ENCODE peak calls at places on chromosomes 7 and 10, in four cellular contexts. One of them, this sample, is unnamed.

GRCh38 chr7:103075337-103075918 is 488 bp downstream of the ARMC10 start:
- DNase-seq in IMR-90: peak
- DNase-seq in heart left ventricle: peak
- DNase-seq in body of pancreas: peak
- DNase-seq in this sample: peak

GRCh38 chr10:73060738-73061635 is 35.7 kb downstream of the P4HA1 start:
- DNase-seq in IMR-90: peak
- DNase-seq in heart left ventricle: no peak
- DNase-seq in body of pancreas: no peak
- DNase-seq in this sample: no peak

GRCh38 chr7:107836237-107837144 is 33.5 kb upstream of the SLC26A3 start:
- DNase-seq in IMR-90: no peak
- DNase-seq in heart left ventricle: no peak
- DNase-seq in body of pancreas: peak
- DNase-seq in this sample: no peak

GRCh38 chr10:12350167-12350872 is 973 bp downstream of the CAMK1D start:
- DNase-seq in IMR-90: peak
- DNase-seq in heart left ventricle: peak
- DNase-seq in body of pancreas: peak
- DNase-seq in this sample: no peak

GRCh38 chr7:156238366-156239133 is 402.0 kb upstream of the RNF32 start:
- DNase-seq in IMR-90: no peak
- DNase-seq in heart left ventricle: no peak
- DNase-seq in body of pancreas: no peak
- DNase-seq in this sample: no peak

GRCh38 chr10:72340510-72340895 is 14.2 kb downstream of the DNAJB12 start:
- DNase-seq in IMR-90: no peak
- DNase-seq in heart left ventricle: no peak
- DNase-seq in body of pancreas: peak
- DNase-seq in this sample: peak

GRCh38 chr7:107579546-107579880 is 533 bp upstream of the BCAP29 start:
- DNase-seq in IMR-90: peak
- DNase-seq in heart left ventricle: no peak
- DNase-seq in body of pancreas: no peak
- DNase-seq in this sample: no peak

GRCh38 chr10:130026670-130027456 is 62.8 kb upstream of the EBF3 start:
- DNase-seq in IMR-90: no peak
- DNase-seq in heart left ventricle: no peak
- DNase-seq in body of pancreas: no peak
- DNase-seq in this sample: no peak

GRCh38 chr7:101121996-101122932 is 4.6 kb upstream of the SERPINE1 start:
- DNase-seq in IMR-90: peak
- DNase-seq in heart left ventricle: peak
- DNase-seq in body of pancreas: peak
- DNase-seq in this sample: peak

GRCh38 chr7:114086906-114087651 is 168.3 kb upstream of the PPP1R3A start:
- DNase-seq in IMR-90: peak
- DNase-seq in heart left ventricle: no peak
- DNase-seq in body of pancreas: peak
- DNase-seq in this sample: peak

GRCh38 chr10:10826125-10826524 is 191.5 kb upstream of the CELF2 start:
- DNase-seq in IMR-90: peak
- DNase-seq in heart left ventricle: no peak
- DNase-seq in body of pancreas: no peak
- DNase-seq in this sample: no peak

GRCh38 chr10:80196950-80197315 is 8.4 kb downstream of the ANXA11 start:
- DNase-seq in IMR-90: no peak
- DNase-seq in heart left ventricle: no peak
- DNase-seq in body of pancreas: no peak
- DNase-seq in this sample: no peak

GRCh38 chr10:5683065-5683464 is 1.6 kb upstream of the TASOR2 start:
- DNase-seq in IMR-90: no peak
- DNase-seq in heart left ventricle: no peak
- DNase-seq in body of pancreas: no peak
- DNase-seq in this sample: no peak

GRCh38 chr10:70981936-70982335 is 93.6 kb upstream of the PCBD1 start:
- DNase-seq in IMR-90: no peak
- DNase-seq in heart left ventricle: no peak
- DNase-seq in body of pancreas: no peak
- DNase-seq in this sample: no peak

GRCh38 chr10:70984986-70985719 is 96.8 kb upstream of the PCBD1 start:
- DNase-seq in IMR-90: no peak
- DNase-seq in heart left ventricle: no peak
- DNase-seq in body of pancreas: no peak
- DNase-seq in this sample: no peak

GRCh38 chr10:70980687-70981086 is 92.3 kb upstream of the PCBD1 start:
- DNase-seq in IMR-90: no peak
- DNase-seq in heart left ventricle: no peak
- DNase-seq in body of pancreas: no peak
- DNase-seq in this sample: no peak

GRCh38 chr10:70981171-70981836 is 92.9 kb upstream of the PCBD1 start:
- DNase-seq in IMR-90: no peak
- DNase-seq in heart left ventricle: no peak
- DNase-seq in body of pancreas: no peak
- DNase-seq in this sample: no peak

DNA sequence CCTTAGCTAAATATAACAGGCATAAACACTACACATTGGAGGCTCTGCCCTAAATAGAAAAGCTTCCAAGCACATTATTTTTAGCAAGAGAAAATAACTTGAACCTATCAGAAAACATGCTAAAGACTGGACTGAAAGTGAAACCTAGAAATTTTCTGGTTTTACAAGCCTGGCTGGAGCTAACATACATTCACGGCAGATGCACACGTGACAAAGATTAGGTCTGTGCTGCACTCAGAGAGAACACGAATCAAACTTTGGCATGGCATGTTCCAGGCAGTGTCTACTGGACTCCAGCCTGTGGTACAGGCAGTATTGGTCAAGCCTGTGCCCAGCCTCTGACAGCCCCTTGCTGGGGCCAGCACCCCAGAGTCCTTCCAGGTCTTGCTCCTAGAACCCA is 94.1 kb upstream of the PCBD1 start:
- DNase-seq in IMR-90: no peak
- DNase-seq in heart left ventricle: no peak
- DNase-seq in body of pancreas: no peak
- DNase-seq in this sample: no peak
- H3K27ac ChIP-seq in IMR-90: no peak
- H3K27ac ChIP-seq in heart left ventricle: no peak
- H3K27ac ChIP-seq in body of pancreas: no peak
- H3K27ac ChIP-seq in this sample: no peak

GRCh38 chr7:134920026-134920758 is 66.1 kb upstream of the AGBL3 start:
- DNase-seq in IMR-90: peak
- DNase-seq in heart left ventricle: no peak
- DNase-seq in body of pancreas: no peak
- DNase-seq in this sample: no peak
- H3K27ac ChIP-seq in IMR-90: peak
- H3K27ac ChIP-seq in heart left ventricle: peak
- H3K27ac ChIP-seq in body of pancreas: no peak
- H3K27ac ChIP-seq in this sample: no peak

GRCh38 chr10:97180986-97181385 is 4.8 kb downstream of the SLIT1 start:
- DNase-seq in IMR-90: no peak
- DNase-seq in heart left ventricle: no peak
- DNase-seq in body of pancreas: no peak
- DNase-seq in this sample: no peak

GRCh38 chr10:97180367-97180763 is 5.4 kb downstream of the SLIT1 start:
- DNase-seq in IMR-90: no peak
- DNase-seq in heart left ventricle: no peak
- DNase-seq in body of pancreas: no peak
- DNase-seq in this sample: no peak

GRCh38 chr10:97178074-97178473 is 7.7 kb downstream of the SLIT1 start:
- DNase-seq in IMR-90: no peak
- DNase-seq in heart left ventricle: no peak
- DNase-seq in body of pancreas: no peak
- DNase-seq in this sample: no peak

GRCh38 chr10:97179731-97180366 is 5.9 kb downstream of the SLIT1 start:
- DNase-seq in IMR-90: no peak
- DNase-seq in heart left ventricle: no peak
- DNase-seq in body of pancreas: no peak
- DNase-seq in this sample: no peak

DNA sequence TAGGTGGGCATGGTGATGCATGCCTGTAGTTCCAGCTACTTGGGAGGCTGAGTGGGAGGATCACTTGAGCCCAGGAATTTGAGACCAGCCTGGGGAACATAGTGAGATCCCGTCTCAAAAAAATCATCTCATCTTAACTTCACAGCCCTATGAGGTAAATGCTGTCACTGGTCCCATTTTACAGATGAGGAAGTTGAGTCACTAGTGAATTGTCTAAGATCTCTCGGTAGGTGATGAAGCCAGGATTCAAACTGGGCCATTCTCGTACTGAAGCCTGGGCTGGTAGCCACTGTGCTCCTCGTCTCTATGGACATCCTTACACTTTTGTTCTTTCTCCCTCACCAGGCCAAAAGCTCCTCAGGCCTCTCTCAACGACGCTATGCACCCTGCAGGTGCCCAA is 6.4 kb downstream of the SLIT1 start:
- DNase-seq in IMR-90: no peak
- DNase-seq in heart left ventricle: no peak
- DNase-seq in body of pancreas: no peak
- DNase-seq in this sample: no peak
- H3K27ac ChIP-seq in IMR-90: no peak
- H3K27ac ChIP-seq in heart left ventricle: no peak
- H3K27ac ChIP-seq in body of pancreas: no peak
- H3K27ac ChIP-seq in this sample: no peak

DNA sequence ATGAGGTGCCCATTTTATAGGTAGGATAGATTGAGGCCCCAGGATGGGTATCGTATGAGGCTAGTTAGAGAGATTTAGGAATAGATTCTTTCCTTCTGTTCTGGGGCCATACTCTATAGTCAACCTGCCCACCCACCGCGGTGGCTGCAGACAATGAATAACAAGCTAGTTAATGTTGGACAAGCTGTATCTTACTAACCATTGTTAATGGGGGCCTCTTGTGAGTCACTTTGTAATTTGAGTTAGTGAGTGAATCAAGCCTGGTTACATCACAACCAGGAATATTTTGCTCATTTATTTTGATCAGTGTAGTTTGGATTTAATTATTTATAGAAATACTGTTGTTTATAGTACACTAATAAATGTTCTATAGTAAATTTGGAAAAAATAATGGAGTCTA is 7.3 kb downstream of the SORCS3 start:
- DNase-seq in IMR-90: no peak
- DNase-seq in heart left ventricle: no peak
- DNase-seq in body of pancreas: no peak
- DNase-seq in this sample: no peak
- H3K27ac ChIP-seq in IMR-90: no peak
- H3K27ac ChIP-seq in heart left ventricle: no peak
- H3K27ac ChIP-seq in body of pancreas: no peak
- H3K27ac ChIP-seq in this sample: no peak

DNA sequence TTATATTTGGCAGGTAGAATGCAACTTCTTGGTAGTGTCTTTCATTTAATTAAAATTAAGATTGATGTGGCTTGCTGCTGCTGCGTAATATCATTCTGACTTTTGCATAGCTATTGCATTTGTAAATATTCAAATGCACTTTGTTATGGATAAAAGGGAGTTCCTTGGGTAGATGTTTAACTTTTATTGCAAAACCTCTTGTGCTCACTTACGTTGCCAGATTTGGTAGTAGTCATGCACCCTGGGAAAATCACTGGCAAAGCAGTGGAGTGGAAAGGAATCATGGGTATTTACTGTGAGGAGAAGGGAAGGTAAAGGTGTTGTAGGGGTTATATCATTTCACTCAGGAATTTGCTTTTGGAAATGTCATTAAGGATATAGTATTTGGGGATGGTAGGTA is 164.6 kb upstream of the PRPS1L1 start:
- DNase-seq in IMR-90: no peak
- DNase-seq in heart left ventricle: no peak
- DNase-seq in body of pancreas: no peak
- DNase-seq in this sample: no peak
- H3K27ac ChIP-seq in IMR-90: no peak
- H3K27ac ChIP-seq in heart left ventricle: no peak
- H3K27ac ChIP-seq in body of pancreas: no peak
- H3K27ac ChIP-seq in this sample: no peak

GRCh38 chr7:137893143-137893742 is 46.5 kb upstream of the DGKI start:
- DNase-seq in IMR-90: no peak
- DNase-seq in heart left ventricle: no peak
- DNase-seq in body of pancreas: no peak
- DNase-seq in this sample: no peak
- H3K27ac ChIP-seq in IMR-90: no peak
- H3K27ac ChIP-seq in heart left ventricle: no peak
- H3K27ac ChIP-seq in body of pancreas: no peak
- H3K27ac ChIP-seq in this sample: no peak

GRCh38 chr10:114042895-114043531 is 653 bp upstream of the ADRB1 start:
- DNase-seq in IMR-90: peak
- DNase-seq in heart left ventricle: peak
- DNase-seq in body of pancreas: peak
- DNase-seq in this sample: no peak
- H3K27ac ChIP-seq in IMR-90: no peak
- H3K27ac ChIP-seq in heart left ventricle: peak
- H3K27ac ChIP-seq in body of pancreas: peak
- H3K27ac ChIP-seq in this sample: no peak

This sample was measured in gastrocnemius medialis.